ENCODE peak calls at places on chromosome 16, in seven cellular contexts. One of them, this sample, is unnamed.

GRCh38 chr16:89445166-89445565 is 45.2 kb downstream of the ANKRD11 start:
- DNase-seq in fibroblast of pulmonary artery: no peak
- DNase-seq in H1: no peak
- DNase-seq in fibroblast of the aortic adventitia: no peak
- DNase-seq in ovary: no peak
- DNase-seq in thoracic aorta: no peak
- DNase-seq in HFF-Myc: no peak
- DNase-seq in this sample: no peak

GRCh38 chr16:2912330-2913199 is 834 bp downstream of the FLYWCH1 start:
- DNase-seq in fibroblast of pulmonary artery: peak; percentile 75
- DNase-seq in H1: no peak
- DNase-seq in fibroblast of the aortic adventitia: peak; percentile 82
- DNase-seq in ovary: peak; percentile 50
- DNase-seq in thoracic aorta: no peak
- DNase-seq in HFF-Myc: no peak
- DNase-seq in this sample: peak; percentile 67

GRCh38 chr16:88487920-88488842 is 35.1 kb downstream of the ZFPM1 start:
- DNase-seq in fibroblast of pulmonary artery: no peak
- DNase-seq in H1: no peak
- DNase-seq in fibroblast of the aortic adventitia: no peak
- DNase-seq in ovary: no peak
- DNase-seq in thoracic aorta: no peak
- DNase-seq in HFF-Myc: no peak
- DNase-seq in this sample: no peak

GRCh38 chr16:3744018-3744417 is 26.7 kb upstream of the TRAP1 start:
- DNase-seq in fibroblast of pulmonary artery: no peak
- DNase-seq in H1: no peak
- DNase-seq in fibroblast of the aortic adventitia: no peak
- DNase-seq in ovary: no peak
- DNase-seq in thoracic aorta: no peak
- DNase-seq in HFF-Myc: no peak
- DNase-seq in this sample: no peak

GRCh38 chr16:89678258-89678657 is 8.2 kb upstream of the CDK10 start:
- DNase-seq in fibroblast of pulmonary artery: no peak
- DNase-seq in H1: no peak
- DNase-seq in fibroblast of the aortic adventitia: no peak
- DNase-seq in ovary: no peak
- DNase-seq in thoracic aorta: no peak
- DNase-seq in HFF-Myc: no peak
- DNase-seq in this sample: no peak

GRCh38 chr16:22265351-22265750 is 31.9 kb upstream of the POLR3E start:
- DNase-seq in fibroblast of pulmonary artery: no peak
- DNase-seq in H1: no peak
- DNase-seq in fibroblast of the aortic adventitia: no peak
- DNase-seq in ovary: no peak
- DNase-seq in thoracic aorta: no peak
- DNase-seq in HFF-Myc: no peak
- DNase-seq in this sample: no peak

GRCh38 chr16:56189990-56190902 is 1.0 kb upstream of the GNAO1 start:
- DNase-seq in fibroblast of pulmonary artery: peak; percentile 6
- DNase-seq in H1: no peak
- DNase-seq in fibroblast of the aortic adventitia: peak; percentile 3
- DNase-seq in ovary: no peak
- DNase-seq in thoracic aorta: no peak
- DNase-seq in HFF-Myc: no peak
- DNase-seq in this sample: peak; percentile 3

GRCh38 chr16:64826374-64826773 is 295.5 kb downstream of the CDH11 start:
- DNase-seq in fibroblast of pulmonary artery: peak; percentile 24
- DNase-seq in H1: no peak
- DNase-seq in fibroblast of the aortic adventitia: peak; percentile 5
- DNase-seq in ovary: no peak
- DNase-seq in thoracic aorta: no peak
- DNase-seq in HFF-Myc: no peak
- DNase-seq in this sample: peak; percentile 9

GRCh38 chr16:88804552-88805339 is 1.2 kb downstream of the CDT1 start:
- DNase-seq in fibroblast of pulmonary artery: no peak
- DNase-seq in H1: no peak
- DNase-seq in fibroblast of the aortic adventitia: no peak
- DNase-seq in ovary: no peak
- DNase-seq in thoracic aorta: no peak
- DNase-seq in HFF-Myc: no peak
- DNase-seq in this sample: no peak

GRCh38 chr16:17469011-17469741 is 1.6 kb downstream of the XYLT1 start:
- DNase-seq in fibroblast of pulmonary artery: peak; percentile 28
- DNase-seq in H1: no peak
- DNase-seq in fibroblast of the aortic adventitia: peak; percentile 67
- DNase-seq in ovary: no peak
- DNase-seq in thoracic aorta: no peak
- DNase-seq in HFF-Myc: no peak
- DNase-seq in this sample: peak; percentile 72

GRCh38 chr16:82801361-82801760 is 174.6 kb downstream of the CDH13 start:
- DNase-seq in fibroblast of pulmonary artery: no peak
- DNase-seq in H1: no peak
- DNase-seq in fibroblast of the aortic adventitia: no peak
- DNase-seq in ovary: no peak
- DNase-seq in thoracic aorta: no peak
- DNase-seq in HFF-Myc: no peak
- DNase-seq in this sample: peak; percentile 6

GRCh38 chr16:379183-379960 is 2.4 kb downstream of the PGAP6 start:
- DNase-seq in fibroblast of pulmonary artery: no peak
- DNase-seq in H1: peak; percentile 69
- DNase-seq in fibroblast of the aortic adventitia: no peak
- DNase-seq in ovary: no peak
- DNase-seq in thoracic aorta: no peak
- DNase-seq in HFF-Myc: no peak
- DNase-seq in this sample: no peak

GRCh38 chr16:35598696-35599332 is 2139.4 kb downstream of the TP53TG3F start:
- DNase-seq in fibroblast of pulmonary artery: no peak
- DNase-seq in H1: no peak
- DNase-seq in fibroblast of the aortic adventitia: no peak
- DNase-seq in ovary: no peak
- DNase-seq in thoracic aorta: no peak
- DNase-seq in HFF-Myc: no peak
- DNase-seq in this sample: no peak

GRCh38 chr16:3655030-3655790 is 719 bp downstream of the DNASE1 start:
- DNase-seq in fibroblast of pulmonary artery: no peak
- DNase-seq in H1: no peak
- DNase-seq in fibroblast of the aortic adventitia: no peak
- DNase-seq in ovary: no peak
- DNase-seq in thoracic aorta: no peak
- DNase-seq in HFF-Myc: no peak
- DNase-seq in this sample: no peak

GRCh38 chr16:54720259-54720658 is 210.4 kb upstream of the IRX5 start:
- DNase-seq in fibroblast of pulmonary artery: no peak
- DNase-seq in H1: no peak
- DNase-seq in fibroblast of the aortic adventitia: no peak
- DNase-seq in ovary: no peak
- DNase-seq in thoracic aorta: no peak
- DNase-seq in HFF-Myc: no peak
- DNase-seq in this sample: no peak

GRCh38 chr16:726438-727290 is at the start of the genes CCDC78 and HAGHL:
- DNase-seq in fibroblast of pulmonary artery: peak; percentile 32
- DNase-seq in H1: no peak
- DNase-seq in fibroblast of the aortic adventitia: no peak
- DNase-seq in ovary: no peak
- DNase-seq in thoracic aorta: no peak
- DNase-seq in HFF-Myc: no peak
- DNase-seq in this sample: peak; percentile 32

GRCh38 chr16:68756250-68757051 is 19.4 kb downstream of the CDH1 start:
- DNase-seq in fibroblast of pulmonary artery: no peak
- DNase-seq in H1: no peak
- DNase-seq in fibroblast of the aortic adventitia: peak; percentile 17
- DNase-seq in ovary: no peak
- DNase-seq in thoracic aorta: no peak
- DNase-seq in HFF-Myc: no peak
- DNase-seq in this sample: no peak

GRCh38 chr16:87152221-87152755 is 164.9 kb downstream of the C16orf95 start:
- DNase-seq in fibroblast of pulmonary artery: no peak
- DNase-seq in H1: no peak
- DNase-seq in fibroblast of the aortic adventitia: no peak
- DNase-seq in ovary: no peak
- DNase-seq in thoracic aorta: no peak
- DNase-seq in HFF-Myc: no peak
- DNase-seq in this sample: no peak

GRCh38 chr16:16143038-16143763 is 80.1 kb downstream of the ABCC6 start:
- DNase-seq in fibroblast of pulmonary artery: no peak
- DNase-seq in H1: no peak
- DNase-seq in fibroblast of the aortic adventitia: no peak
- DNase-seq in ovary: no peak
- DNase-seq in thoracic aorta: no peak
- DNase-seq in HFF-Myc: no peak
- DNase-seq in this sample: no peak

GRCh38 chr16:64153718-64154117 is 968.1 kb downstream of the CDH11 start:
- DNase-seq in fibroblast of pulmonary artery: no peak
- DNase-seq in H1: no peak
- DNase-seq in fibroblast of the aortic adventitia: no peak
- DNase-seq in ovary: no peak
- DNase-seq in thoracic aorta: no peak
- DNase-seq in HFF-Myc: no peak
- DNase-seq in this sample: peak; percentile 19

GRCh38 chr16:68346892-68347480 is 36.2 kb downstream of the PRMT7 start:
- DNase-seq in fibroblast of pulmonary artery: no peak
- DNase-seq in H1: no peak
- DNase-seq in fibroblast of the aortic adventitia: no peak
- DNase-seq in ovary: no peak
- DNase-seq in thoracic aorta: no peak
- DNase-seq in HFF-Myc: no peak
- DNase-seq in this sample: no peak

GRCh38 chr16:87201777-87202176 is 115.4 kb downstream of the C16orf95 start:
- DNase-seq in fibroblast of pulmonary artery: no peak
- DNase-seq in H1: no peak
- DNase-seq in fibroblast of the aortic adventitia: peak; percentile 23
- DNase-seq in ovary: no peak
- DNase-seq in thoracic aorta: no peak
- DNase-seq in HFF-Myc: no peak
- DNase-seq in this sample: no peak

GRCh38 chr16:67936876-67937605 is 391 bp upstream of the PSMB10 start:
- DNase-seq in fibroblast of pulmonary artery: peak; percentile 63
- DNase-seq in H1: no peak
- DNase-seq in fibroblast of the aortic adventitia: no peak
- DNase-seq in ovary: no peak
- DNase-seq in thoracic aorta: no peak
- DNase-seq in HFF-Myc: no peak
- DNase-seq in this sample: no peak

GRCh38 chr16:21260870-21261791 is 17.0 kb downstream of the CRYM start:
- DNase-seq in fibroblast of pulmonary artery: peak; percentile 57
- DNase-seq in H1: no peak
- DNase-seq in fibroblast of the aortic adventitia: peak; percentile 97
- DNase-seq in ovary: no peak
- DNase-seq in thoracic aorta: no peak
- DNase-seq in HFF-Myc: peak; percentile 84
- DNase-seq in this sample: peak; percentile 92

GRCh38 chr16:12470311-12471229 is 333.1 kb downstream of the CPPED1 start:
- DNase-seq in fibroblast of pulmonary artery: no peak
- DNase-seq in H1: no peak
- DNase-seq in fibroblast of the aortic adventitia: no peak
- DNase-seq in ovary: peak; percentile 78
- DNase-seq in thoracic aorta: peak; percentile 18
- DNase-seq in HFF-Myc: no peak
- DNase-seq in this sample: peak; percentile 78
- H3K4me3 ChIP-seq in fibroblast of pulmonary artery: no peak overlapping the region
- H3K4me3 ChIP-seq in H1: no peak overlapping the region
- H3K4me3 ChIP-seq in fibroblast of the aortic adventitia: no peak overlapping the region
- H3K4me3 ChIP-seq in ovary: peak overlapping the region; percentile 0
- H3K4me3 ChIP-seq in thoracic aorta: peak overlapping the region; percentile 41
- H3K4me3 ChIP-seq in HFF-Myc: no peak overlapping the region
- H3K4me3 ChIP-seq in this sample: no peak overlapping the region

DNA sequence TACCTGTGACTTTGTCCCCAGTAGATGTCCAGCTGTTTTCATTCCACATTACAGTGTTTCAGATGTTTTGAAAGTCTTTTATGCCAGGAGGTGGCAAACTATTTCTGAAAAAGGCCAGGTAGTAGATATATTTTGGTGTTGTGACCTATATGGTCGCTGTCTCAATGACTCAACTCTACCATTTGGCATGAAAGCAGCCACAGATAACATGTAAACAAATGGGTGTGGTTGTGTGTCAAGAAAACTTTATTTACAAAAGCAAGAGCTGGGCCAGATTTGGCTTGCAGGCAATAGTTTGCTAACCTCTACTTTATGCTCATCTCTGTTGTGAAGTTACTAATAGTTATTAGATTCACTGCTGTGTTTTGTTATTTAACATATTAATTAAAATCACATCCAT is 728.7 kb upstream of the EEF2KMT start:
- DNase-seq in fibroblast of pulmonary artery: no peak
- DNase-seq in H1: no peak
- DNase-seq in fibroblast of the aortic adventitia: no peak
- DNase-seq in ovary: no peak
- DNase-seq in thoracic aorta: no peak
- DNase-seq in HFF-Myc: no peak
- DNase-seq in this sample: no peak
- H3K4me3 ChIP-seq in fibroblast of pulmonary artery: no peak overlapping the region
- H3K4me3 ChIP-seq in H1: no peak overlapping the region
- H3K4me3 ChIP-seq in fibroblast of the aortic adventitia: no peak overlapping the region
- H3K4me3 ChIP-seq in ovary: no peak overlapping the region
- H3K4me3 ChIP-seq in thoracic aorta: no peak overlapping the region
- H3K4me3 ChIP-seq in HFF-Myc: no peak overlapping the region
- H3K4me3 ChIP-seq in this sample: no peak overlapping the region

DNA sequence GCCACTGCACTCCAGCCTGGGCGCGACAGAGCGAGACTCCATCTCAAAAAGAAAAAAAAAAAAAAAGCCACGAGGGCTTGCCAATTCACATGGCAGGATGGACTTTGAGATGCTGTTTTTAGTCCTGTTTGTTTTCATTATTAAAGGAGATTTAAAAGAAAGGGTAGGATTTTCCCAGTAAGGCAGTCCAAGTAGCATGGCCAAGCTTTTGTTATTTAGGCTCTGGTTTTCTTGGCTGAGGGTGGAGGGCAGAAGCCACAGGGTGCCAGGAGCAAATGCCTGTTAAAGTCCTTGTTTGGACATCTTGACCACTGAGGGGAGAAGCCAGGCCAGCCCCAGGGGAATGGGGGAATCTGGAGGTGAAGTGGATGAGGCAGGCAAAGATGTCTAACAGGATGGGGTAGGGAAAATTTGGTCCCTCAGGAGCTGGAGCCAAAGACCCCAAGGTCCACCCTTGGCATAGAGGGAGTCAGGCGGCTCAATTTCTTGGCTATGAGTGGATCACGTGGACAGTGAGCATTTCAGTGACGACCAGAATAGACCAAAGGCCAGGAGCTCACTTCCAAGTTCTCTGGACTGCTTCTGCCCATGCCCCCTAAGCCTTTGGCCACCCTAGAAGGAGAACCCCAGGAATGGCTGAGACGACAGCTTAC is 20.8 kb upstream of the PLLP start:
- DNase-seq in fibroblast of pulmonary artery: no peak
- DNase-seq in H1: no peak
- DNase-seq in fibroblast of the aortic adventitia: peak; percentile 87
- DNase-seq in ovary: no peak
- DNase-seq in thoracic aorta: no peak
- DNase-seq in HFF-Myc: no peak
- DNase-seq in this sample: no peak
- H3K4me3 ChIP-seq in fibroblast of pulmonary artery: no peak overlapping the region
- H3K4me3 ChIP-seq in H1: no peak overlapping the region
- H3K4me3 ChIP-seq in fibroblast of the aortic adventitia: no peak overlapping the region
- H3K4me3 ChIP-seq in ovary: no peak overlapping the region
- H3K4me3 ChIP-seq in thoracic aorta: peak overlapping the region; percentile 29
- H3K4me3 ChIP-seq in HFF-Myc: no peak overlapping the region
- H3K4me3 ChIP-seq in this sample: no peak overlapping the region

GRCh38 chr16:31132979-31133599 is 2.4 kb downstream of the PRSS8 start:
- DNase-seq in fibroblast of pulmonary artery: no peak
- DNase-seq in H1: no peak
- DNase-seq in fibroblast of the aortic adventitia: no peak
- DNase-seq in ovary: no peak
- DNase-seq in thoracic aorta: no peak
- DNase-seq in HFF-Myc: no peak
- DNase-seq in this sample: no peak
- H3K4me3 ChIP-seq in fibroblast of pulmonary artery: no peak overlapping the region
- H3K4me3 ChIP-seq in H1: peak overlapping the region; percentile 87
- H3K4me3 ChIP-seq in fibroblast of the aortic adventitia: no peak overlapping the region
- H3K4me3 ChIP-seq in ovary: no peak overlapping the region
- H3K4me3 ChIP-seq in thoracic aorta: no peak overlapping the region
- H3K4me3 ChIP-seq in HFF-Myc: no peak overlapping the region
- H3K4me3 ChIP-seq in this sample: no peak overlapping the region